ENCODE peak calls at places on chromosomes 4 and X, in five cellular contexts. T is AML-193; H is esophagus muscularis mucosa; L is midbrain; C is activated CD4-positive, CD25-positive, alpha-beta regulatory T cell. N is an unnamed sample.

GRCh38 chr4:182680196-182680771 is 236.9 kb downstream of the DCTD start:
- DNase-seq in T (no peak), H (no peak), L (no peak), C (no peak), N (no peak)

GRCh38 chr4:107692197-107692596 is 27.8 kb downstream of the PAPSS1 start:
- DNase-seq in C (no peak), L (no peak), H (no peak), T (no peak), N (no peak)

GRCh38 chr4:123824524-123824923 is 427.9 kb downstream of the SPRY1 start:
- DNase-seq in C (no peak), H (no peak), T (no peak), L (no peak), N (no peak)

GRCh38 chr4:151408380-151408629 is 671 bp upstream of the FHIP1A start:
- DNase-seq in L (no peak), C (no peak), H (no peak), T (no peak), N (no peak)

GRCh38 chrX:47483310-47484268 is 567 bp upstream of the ZNF41 start:
- DNase-seq in L (peak), C (no peak), H (no peak), T (no peak), N (no peak)

GRCh38 chr4:105092356-105092755 is 54.3 kb upstream of the TET2 start:
- DNase-seq in L (no peak), C (no peak), T (no peak), H (no peak), N (no peak)

GRCh38 chrX:39896951-39897740 is 200.6 kb downstream of the BCOR start:
- DNase-seq in L (no peak), C (no peak), T (no peak), H (no peak), N (no peak)

GRCh38 chr4:145937990-145938611 is 522 bp downstream of the ZNF827 start:
- DNase-seq in C (peak), H (no peak), L (peak), T (no peak), N (no peak)

GRCh38 chr4:128387600-128388351 is 100.2 kb upstream of the PGRMC2 start:
- DNase-seq in H (no peak), L (no peak), C (no peak), T (no peak), N (no peak)

GRCh38 chr4:73341454-73341853 is 62.6 kb upstream of the ALB start:
- DNase-seq in H (no peak), C (no peak), T (peak), L (peak), N (no peak)

GRCh38 chrX:17086317-17086716 is 139.9 kb downstream of the REPS2 start:
- DNase-seq in L (no peak), H (no peak), T (peak), C (no peak), N (no peak)

GRCh38 chrX:23819385-23820234 is 36.6 kb downstream of the SAT1 start:
- DNase-seq in C (no peak), H (no peak), T (no peak), L (no peak), N (no peak)

GRCh38 chr4:102392033-102392744 is 46.9 kb upstream of the SLC39A8 start:
- DNase-seq in C (no peak), H (no peak), L (no peak), T (no peak), N (no peak)

GRCh38 chrX:135421932-135422809 is at the start of gene SMIM10L2A:
- DNase-seq in C (no peak), T (no peak), L (no peak), H (no peak), N (no peak)

GRCh38 chr4:2832309-2832980 is 11.2 kb upstream of the ADD1 start:
- DNase-seq in T (no peak), C (no peak), H (no peak), L (no peak), N (no peak)

GRCh38 chr4:15291133-15291532 is 136.7 kb upstream of the C1QTNF7 start:
- DNase-seq in H (no peak), T (peak), C (no peak), L (no peak), N (no peak)

GRCh38 chr4:41320278-41320677 is 63.5 kb downstream of the UCHL1 start:
- DNase-seq in H (no peak), L (no peak), C (no peak), T (no peak), N (no peak)

GRCh38 chr4:24889991-24890390 is 22.9 kb downstream of the CCDC149 start:
- DNase-seq in L (no peak), C (no peak), T (no peak), H (no peak), N (no peak)

GRCh38 chr4:147367841-147368385 is 113.0 kb upstream of the EDNRA start:
- DNase-seq in T (no peak), C (no peak), H (no peak), L (no peak), N (no peak)

GRCh38 chr4:126738527-126738923 is 894.2 kb upstream of the INTU start:
- DNase-seq in H (no peak), C (no peak), L (no peak), T (no peak), N (no peak)

GRCh38 chr4:170399894-170400293 is 310.1 kb upstream of the AADAT start:
- DNase-seq in L (no peak), H (no peak), C (no peak), T (no peak), N (no peak)

GRCh38 chr4:82948647-82949204 is 48.2 kb downstream of the THAP9 start:
- DNase-seq in H (no peak), L (no peak), C (no peak), T (no peak), N (no peak)

GRCh38 chr4:8522160-8523120 is 57.8 kb upstream of the GPR78 start:
- DNase-seq in L (no peak), H (no peak), T (no peak), C (no peak), N (no peak)

GRCh38 chr4:42627887-42628646 is 28.8 kb downstream of the ATP8A1 start:
- DNase-seq in L (peak), H (no peak), T (no peak), C (peak), N (no peak)

GRCh38 chr4:76546282-76547166 is 111.5 kb downstream of the SHROOM3 start:
- DNase-seq in L (no peak), H (no peak), T (no peak), C (no peak), N (no peak)

GRCh38 chrX:63561425-63561824 is 210.3 kb upstream of the SPIN4 start:
- DNase-seq in T (no peak), C (no peak), H (no peak), L (peak), N (no peak)

N was measured in NK-92 treated with Interleukin-12 subunit alpha and Interleukin-12 subunit beta, amount 100 ng/mL, for 24 hours.